ENCODE peak calls at places on chromosomes 3 and 15, in four cellular contexts. I is GM12878, U is K562, M is H1. O is an unnamed sample.

GRCh38 chr3:49916686-49917085 is 12.9 kb downstream of the MON1A start:
- DNase-seq in I (no peak), M (no peak), U (no peak), O (no peak)

GRCh38 chr3:112813723-112814171 is 32.9 kb downstream of the CD200R1L start:
- DNase-seq in U (no peak), M (no peak), I (peak; percentile 69), O (no peak)

GRCh38 chr3:157436583-157437300 is at the start of gene PTX3:
- DNase-seq in I (no peak), U (no peak), M (no peak), O (no peak)

GRCh38 chr15:91104111-91104510 is 4.1 kb downstream of the SV2B start:
- DNase-seq in U (no peak), I (no peak), M (no peak), O (no peak)

GRCh38 chr3:185753354-185753753 is 71.5 kb downstream of the IGF2BP2 start:
- DNase-seq in U (no peak), M (no peak), I (no peak), O (no peak)

GRCh38 chr15:98889930-98890695 is 117.5 kb downstream of the PGPEP1L start:
- DNase-seq in M (no peak), I (no peak), U (no peak), O (no peak)

GRCh38 chr15:68623301-68623892 is 44.6 kb downstream of the CORO2B start:
- DNase-seq in M (no peak), U (no peak), I (no peak), O (no peak)

GRCh38 chr3:54955496-54955895 is 27.6 kb upstream of the LRTM1 start:
- DNase-seq in M (no peak), U (no peak), I (no peak), O (no peak)

GRCh38 chr3:142809259-142809658 is 79.6 kb downstream of the PCOLCE2 start:
- DNase-seq in U (no peak), I (no peak), M (no peak), O (no peak)

GRCh38 chr15:33256874-33257273 is 53.9 kb upstream of the RYR3 start:
- DNase-seq in M (no peak), I (no peak), U (no peak), O (no peak)

GRCh38 chr15:79010278-79010677 is 65.4 kb upstream of the CTSH start:
- DNase-seq in U (no peak), M (no peak), I (no peak), O (no peak)

GRCh38 chr15:51076898-51077564 is 17.7 kb downstream of the TNFAIP8L3 start:
- DNase-seq in M (no peak), I (peak; percentile 40), U (no peak), O (no peak)

GRCh38 chr3:36212291-36212690 is 168.0 kb upstream of the STAC start:
- DNase-seq in I (no peak), M (no peak), U (no peak), O (no peak)

GRCh38 chr3:70614111-70614510 is 301.7 kb upstream of the MDFIC2 start:
- DNase-seq in M (no peak), I (no peak), U (no peak), O (no peak)

GRCh38 chr3:79497447-79498111 is 270.2 kb downstream of the ROBO1 start:
- DNase-seq in M (no peak), I (no peak), U (peak; percentile 8), O (no peak)

GRCh38 chr3:150544040-150544439 is 2.3 kb downstream of the SERP1 start:
- DNase-seq in U (no peak), I (no peak), M (no peak), O (no peak)

GRCh38 chr3:9809615-9810356 is at the start of gene TTLL3:
- DNase-seq in M (no peak), I (no peak), U (no peak), O (no peak)

GRCh38 chr3:171189394-171189793 is 162.9 kb upstream of the SLC2A2 start:
- DNase-seq in I (peak; percentile 46), U (no peak), M (no peak), O (no peak)

GRCh38 chr15:66982816-66983215 is 82.6 kb upstream of the SMAD3 start:
- DNase-seq in U (no peak), M (no peak), I (no peak), O (no peak)

GRCh38 chr3:184562146-184562861 is 719 bp downstream of the EPHB3 start:
- DNase-seq in M (no peak), U (no peak), I (no peak), O (no peak)

GRCh38 chr3:182810574-182811268 is 17.4 kb downstream of the ATP11B start:
- DNase-seq in M (no peak), I (no peak), U (no peak), O (no peak)

DNA sequence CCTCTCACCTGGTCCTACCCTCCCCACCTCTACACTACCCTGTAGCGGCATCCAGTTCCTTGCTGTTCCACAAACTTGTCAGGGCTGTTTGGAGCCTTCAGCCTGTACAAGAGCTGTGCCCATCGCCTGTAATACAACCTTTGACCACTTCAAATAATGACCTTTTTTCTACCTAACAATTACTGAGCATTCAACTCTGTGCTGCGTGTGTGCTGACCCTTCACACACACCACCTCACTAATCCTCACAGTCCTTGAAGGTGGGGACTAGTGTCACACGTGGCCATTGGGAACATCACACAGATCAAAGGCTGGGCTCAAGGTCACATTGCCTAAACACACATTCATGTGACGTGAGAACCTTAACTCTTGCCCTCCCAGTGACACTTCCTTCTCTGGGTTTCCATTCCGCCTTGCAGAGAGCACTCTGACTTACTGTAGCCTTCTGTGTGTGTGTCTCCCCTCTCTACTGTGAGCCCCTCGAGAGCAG is 3.1 kb downstream of the C3orf20 start:
- DNase-seq in M (no peak), I (no peak), U (no peak), O (no peak)
- H3K4me1 ChIP-seq in M (no peaks in the 10 kb centered on the region), I (peaks cover 9% of the 10 kb centered on the region), U (no peaks in the 10 kb centered on the region), O (no peaks in the 10 kb centered on the region)

GRCh38 chr3:33848624-33849347 is 50.4 kb downstream of the PDCD6IP start:
- DNase-seq in U (no peak), M (no peak), I (no peak), O (no peak)
- TF ChIP-seq MAX in U (no peak), M (no peak), I (no peak), O (no peak)

GRCh38 chr3:37770938-37771918 is 90.5 kb upstream of the CTDSPL start:
- DNase-seq in M (no peak), I (no peak), U (no peak), O (no peak)

GRCh38 chr3:37773471-37773870 is 88.2 kb upstream of the CTDSPL start:
- DNase-seq in U (no peak), M (no peak), I (no peak), O (no peak)

GRCh38 chr3:37773925-37774324 is 87.8 kb upstream of the CTDSPL start:
- DNase-seq in I (no peak), M (no peak), U (no peak), O (no peak)

GRCh38 chr3:37770336-37770735 is 91.3 kb upstream of the CTDSPL start:
- DNase-seq in M (no peak), U (no peak), I (no peak), O (no peak)

GRCh38 chr3:37772773-37773291 is 88.8 kb upstream of the CTDSPL start:
- DNase-seq in U (no peak), M (no peak), I (no peak), O (no peak)
- TF ChIP-seq ATF3 in U (no peak), M (no peak), I (no peak), O (no peak)

DNA sequence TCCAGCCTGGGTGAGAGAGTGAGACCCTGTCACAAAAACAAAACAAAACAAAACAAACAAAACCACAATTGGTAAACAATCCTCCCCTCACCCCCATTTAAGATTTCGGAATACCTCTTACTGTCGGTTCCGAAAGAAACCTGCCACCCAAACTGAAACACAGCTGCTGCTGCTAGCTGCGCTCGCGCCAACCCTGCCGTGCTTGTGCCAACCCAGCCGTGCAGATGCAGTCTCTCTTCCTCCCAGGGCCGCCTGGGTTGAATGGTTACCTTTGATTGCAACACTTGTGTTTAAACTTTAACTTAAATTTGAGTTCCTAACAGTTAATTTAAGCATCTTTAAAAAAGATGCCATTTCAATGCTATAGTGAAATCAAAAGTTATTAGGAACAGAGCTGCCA is 28.5 kb upstream of the SPTBN5 start:
- DNase-seq in M (no peak), U (no peak), I (no peak), O (no peak)
- H3K4me1 ChIP-seq in M (no peaks in the 10 kb centered on the region), U (peaks cover 11% of the 10 kb centered on the region), I (peaks cover 21% of the 10 kb centered on the region), O (peaks cover 9% of the 10 kb centered on the region)

DNA sequence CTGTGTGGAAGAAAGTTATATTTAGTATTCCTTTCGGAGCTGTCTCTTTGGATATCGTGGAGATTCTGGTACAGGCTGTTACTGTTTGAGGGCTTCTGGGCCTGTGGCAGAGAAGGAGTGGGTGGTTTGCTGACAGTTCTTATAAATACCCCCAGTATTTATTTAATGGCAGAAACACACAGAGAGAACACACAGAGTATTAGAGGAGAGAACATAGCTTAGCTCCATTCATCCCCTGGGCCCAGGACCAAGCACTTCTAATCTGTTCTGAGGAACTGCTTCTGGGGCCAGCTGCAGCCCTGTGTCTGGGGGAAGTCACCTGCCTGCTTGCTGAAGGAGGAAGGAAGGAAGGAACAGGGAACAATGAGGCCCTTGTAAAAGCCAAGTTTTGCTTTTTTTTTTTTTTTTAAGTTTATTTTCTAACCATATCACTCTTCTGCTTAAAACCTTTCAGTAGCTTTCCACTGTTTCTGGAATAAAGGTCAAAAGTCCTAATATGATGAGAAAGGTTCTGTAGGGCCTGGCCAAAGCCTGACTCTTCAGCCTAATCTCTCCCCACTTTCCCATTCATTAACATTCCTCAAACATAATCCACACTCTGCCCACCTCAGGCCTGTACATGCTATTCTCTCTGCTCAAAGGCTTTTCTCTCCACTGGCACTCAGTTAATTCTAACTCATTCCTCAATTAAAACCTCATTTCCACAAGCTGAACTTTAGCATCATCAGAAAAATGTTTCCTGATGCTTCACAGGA is 11.8 kb upstream of the PP2D1 start:
- DNase-seq in M (no peak), I (no peak), U (peak; percentile 59), O (no peak)
- TF ChIP-seq MAX in M (no peak), I (no peak), U (no peak), O (no peak)

GRCh38 chr3:45942051-45942825 is 1.0 kb upstream of the CXCR6 start:
- DNase-seq in I (no peak), M (no peak), U (no peak), O (no peak)

GRCh38 chr3:45938858-45939257 is 4.4 kb upstream of the CXCR6 start:
- DNase-seq in U (peak; percentile 74), I (peak; percentile 66), M (peak; percentile 56), O (peak; percentile 69)

GRCh38 chr3:45939341-45939771 is 3.9 kb upstream of the CXCR6 start:
- DNase-seq in I (no peak), U (no peak), M (no peak), O (no peak)

GRCh38 chr3:45940004-45940780 is 3.1 kb upstream of the CXCR6 start:
- DNase-seq in M (no peak), I (no peak), U (no peak), O (no peak)

DNA sequence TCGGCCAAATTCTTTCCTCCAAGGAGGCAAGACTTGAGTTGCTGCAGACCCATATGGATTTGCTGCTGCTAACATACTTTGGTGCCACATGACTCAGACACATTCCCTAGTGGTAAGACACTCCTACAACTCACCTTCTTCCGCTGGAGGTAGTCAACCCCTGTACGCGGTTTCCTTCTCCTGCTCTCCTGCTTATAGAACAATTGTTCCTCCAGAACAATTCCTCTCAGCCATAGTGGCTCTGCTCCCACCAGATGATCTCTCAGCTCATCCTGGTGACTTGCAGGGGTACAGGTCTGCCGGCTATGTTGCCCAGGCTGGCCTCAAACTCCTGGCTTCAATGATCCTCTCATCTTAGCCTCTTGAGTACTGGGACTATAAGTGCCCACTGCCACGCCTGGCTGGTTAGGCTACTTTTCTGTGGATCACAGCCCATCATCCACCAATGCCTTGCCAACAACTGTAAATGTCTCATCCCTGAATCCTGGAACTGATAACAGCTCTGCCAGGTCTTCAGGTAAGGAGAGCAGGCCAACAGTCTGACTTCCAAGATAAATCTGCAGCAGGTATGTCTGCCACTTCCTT is 2.4 kb upstream of the CXCR6 start:
- DNase-seq in U (no peak), M (no peak), I (no peak), O (no peak)
- TF ChIP-seq ATF3 in U (no peak), M (no peak), I (no peak), O (no peak)

O was measured in HCT116.